ENCODE peak calls at places on chromosomes 12 and 14, in seven cellular contexts. One of them, this sample, is unnamed.
A peak's percentile ranks its signal among the peaks of the same experiment; 100 is the strongest.

GRCh38 chr14:101083564-101084435 is 180.3 kb upstream of the RTL1 start:
- DNase-seq in OCI-LY7: no peak
- DNase-seq in A549: no peak
- DNase-seq in astrocyte of the spinal cord: no peak
- DNase-seq in heart left ventricle: no peak
- DNase-seq in right lobe of liver: no peak
- DNase-seq in IMR-90: no peak
- DNase-seq in this sample: peak; percentile 58

GRCh38 chr12:4353785-4354208 is 25.7 kb downstream of the FGF23 start:
- DNase-seq in OCI-LY7: peak; percentile 45
- DNase-seq in right lobe of liver: no peak
- DNase-seq in heart left ventricle: no peak
- DNase-seq in IMR-90: no peak
- DNase-seq in astrocyte of the spinal cord: peak; percentile 4
- DNase-seq in A549: no peak
- DNase-seq in this sample: no peak

GRCh38 chr14:69713976-69714716 is 52.8 kb upstream of the SRSF5 start:
- DNase-seq in right lobe of liver: no peak
- DNase-seq in astrocyte of the spinal cord: no peak
- DNase-seq in A549: no peak
- DNase-seq in OCI-LY7: no peak
- DNase-seq in IMR-90: no peak
- DNase-seq in heart left ventricle: no peak
- DNase-seq in this sample: no peak

GRCh38 chr14:92225731-92226130 is 97.2 kb upstream of the SLC24A4 start:
- DNase-seq in heart left ventricle: no peak
- DNase-seq in IMR-90: no peak
- DNase-seq in right lobe of liver: no peak
- DNase-seq in A549: no peak
- DNase-seq in astrocyte of the spinal cord: no peak
- DNase-seq in OCI-LY7: no peak
- DNase-seq in this sample: no peak

GRCh38 chr12:32454075-32454474 is 54.7 kb downstream of the FGD4 start:
- DNase-seq in A549: peak; percentile 47
- DNase-seq in heart left ventricle: no peak
- DNase-seq in astrocyte of the spinal cord: peak; percentile 78
- DNase-seq in IMR-90: peak; percentile 67
- DNase-seq in OCI-LY7: no peak
- DNase-seq in right lobe of liver: no peak
- DNase-seq in this sample: no peak

GRCh38 chr14:69708586-69709169 is 58.3 kb upstream of the SRSF5 start:
- DNase-seq in astrocyte of the spinal cord: no peak
- DNase-seq in OCI-LY7: peak; percentile 71
- DNase-seq in heart left ventricle: no peak
- DNase-seq in IMR-90: no peak
- DNase-seq in A549: no peak
- DNase-seq in right lobe of liver: no peak
- DNase-seq in this sample: no peak

GRCh38 chr12:17097674-17098073 is 491.7 kb upstream of the LMO3 start:
- DNase-seq in A549: no peak
- DNase-seq in heart left ventricle: no peak
- DNase-seq in astrocyte of the spinal cord: no peak
- DNase-seq in OCI-LY7: no peak
- DNase-seq in right lobe of liver: no peak
- DNase-seq in IMR-90: peak; percentile 3
- DNase-seq in this sample: no peak

GRCh38 chr14:96162265-96162664 is 42.4 kb upstream of the BDKRB2 start:
- DNase-seq in heart left ventricle: no peak
- DNase-seq in A549: no peak
- DNase-seq in OCI-LY7: no peak
- DNase-seq in IMR-90: peak; percentile 56
- DNase-seq in astrocyte of the spinal cord: no peak
- DNase-seq in right lobe of liver: no peak
- DNase-seq in this sample: no peak

GRCh38 chr14:92392726-92393125 is 69.8 kb downstream of the SLC24A4 start:
- DNase-seq in A549: no peak
- DNase-seq in heart left ventricle: no peak
- DNase-seq in right lobe of liver: no peak
- DNase-seq in IMR-90: no peak
- DNase-seq in OCI-LY7: no peak
- DNase-seq in astrocyte of the spinal cord: no peak
- DNase-seq in this sample: no peak

GRCh38 chr12:77493311-77493710 is 337.4 kb upstream of the NAV3 start:
- DNase-seq in right lobe of liver: no peak
- DNase-seq in A549: no peak
- DNase-seq in astrocyte of the spinal cord: no peak
- DNase-seq in OCI-LY7: no peak
- DNase-seq in IMR-90: no peak
- DNase-seq in heart left ventricle: peak; percentile 9
- DNase-seq in this sample: no peak

GRCh38 chr14:101098641-101099040 is 195.1 kb upstream of the RTL1 start:
- DNase-seq in A549: no peak
- DNase-seq in IMR-90: no peak
- DNase-seq in heart left ventricle: no peak
- DNase-seq in right lobe of liver: no peak
- DNase-seq in OCI-LY7: no peak
- DNase-seq in astrocyte of the spinal cord: no peak
- DNase-seq in this sample: no peak

GRCh38 chr12:88650715-88651114 is 70.4 kb upstream of the KITLG start:
- DNase-seq in right lobe of liver: no peak
- DNase-seq in IMR-90: peak; percentile 89
- DNase-seq in heart left ventricle: no peak
- DNase-seq in astrocyte of the spinal cord: peak; percentile 45
- DNase-seq in A549: no peak
- DNase-seq in OCI-LY7: no peak
- DNase-seq in this sample: no peak

GRCh38 chr14:22939684-22940083 is 10.5 kb upstream of the PRMT5 start:
- DNase-seq in A549: no peak
- DNase-seq in heart left ventricle: no peak
- DNase-seq in right lobe of liver: no peak
- DNase-seq in astrocyte of the spinal cord: peak; percentile 50
- DNase-seq in OCI-LY7: no peak
- DNase-seq in IMR-90: peak; percentile 86
- DNase-seq in this sample: no peak

GRCh38 chr12:15651381-15651780 is 137.8 kb downstream of the EPS8 start:
- DNase-seq in right lobe of liver: no peak
- DNase-seq in astrocyte of the spinal cord: no peak
- DNase-seq in IMR-90: no peak
- DNase-seq in heart left ventricle: no peak
- DNase-seq in A549: no peak
- DNase-seq in OCI-LY7: no peak
- DNase-seq in this sample: no peak

DNA sequence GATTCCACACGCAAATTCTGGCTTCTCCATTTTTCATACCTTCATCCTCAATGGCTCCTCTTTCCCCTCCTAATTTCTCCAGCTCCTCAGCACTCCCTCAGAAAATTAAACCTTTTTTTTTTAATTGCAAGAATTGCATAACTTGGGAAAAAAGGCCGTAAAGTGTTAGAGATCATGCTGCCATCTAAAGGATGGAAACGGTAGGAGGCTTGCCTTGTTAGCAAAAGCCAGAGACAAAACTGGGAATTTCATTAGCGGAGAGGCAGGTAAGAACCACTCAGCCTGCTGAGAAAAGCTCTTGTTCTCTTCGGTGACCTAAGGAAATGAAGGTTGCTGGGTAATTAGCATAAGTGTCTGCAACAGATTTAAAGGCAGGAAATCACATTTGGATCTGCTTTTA is 204.3 kb downstream of the AEBP2 start:
- DNase-seq in heart left ventricle: no peak
- DNase-seq in OCI-LY7: no peak
- DNase-seq in right lobe of liver: no peak
- DNase-seq in astrocyte of the spinal cord: peak; percentile 61
- DNase-seq in A549: peak; percentile 16
- DNase-seq in IMR-90: peak; percentile 68
- DNase-seq in this sample: no peak
- TF ChIP-seq CTCF in heart left ventricle: peak; percentile 23
- TF ChIP-seq CTCF in OCI-LY7: peak; percentile 47
- TF ChIP-seq CTCF in right lobe of liver: peak; percentile 41
- TF ChIP-seq CTCF in astrocyte of the spinal cord: peak; percentile 76
- TF ChIP-seq CTCF in A549: peak; percentile 54
- TF ChIP-seq CTCF in IMR-90: peak; percentile 70
- TF ChIP-seq CTCF in this sample: peak; percentile 89

GRCh38 chr14:102982852-102983470 is 60.5 kb downstream of the AMN start:
- DNase-seq in OCI-LY7: no peak
- DNase-seq in right lobe of liver: no peak
- DNase-seq in IMR-90: no peak
- DNase-seq in astrocyte of the spinal cord: no peak
- DNase-seq in A549: peak; percentile 28
- DNase-seq in heart left ventricle: no peak
- DNase-seq in this sample: no peak
- TF ChIP-seq CTCF in OCI-LY7: peak; percentile 14
- TF ChIP-seq CTCF in right lobe of liver: no peak
- TF ChIP-seq CTCF in IMR-90: no peak
- TF ChIP-seq CTCF in astrocyte of the spinal cord: no peak
- TF ChIP-seq CTCF in A549: no peak
- TF ChIP-seq CTCF in heart left ventricle: no peak
- TF ChIP-seq CTCF in this sample: peak; percentile 37

GRCh38 chr14:30238936-30239335 is 311.3 kb upstream of the PRKD1 start:
- DNase-seq in IMR-90: no peak
- DNase-seq in OCI-LY7: no peak
- DNase-seq in heart left ventricle: no peak
- DNase-seq in astrocyte of the spinal cord: no peak
- DNase-seq in right lobe of liver: no peak
- DNase-seq in A549: no peak
- DNase-seq in this sample: no peak

GRCh38 chr14:30243157-30243556 is 315.5 kb upstream of the PRKD1 start:
- DNase-seq in IMR-90: no peak
- DNase-seq in A549: no peak
- DNase-seq in OCI-LY7: no peak
- DNase-seq in right lobe of liver: no peak
- DNase-seq in heart left ventricle: no peak
- DNase-seq in astrocyte of the spinal cord: no peak
- DNase-seq in this sample: no peak

GRCh38 chr14:30240002-30240401 is 312.4 kb upstream of the PRKD1 start:
- DNase-seq in A549: no peak
- DNase-seq in right lobe of liver: no peak
- DNase-seq in astrocyte of the spinal cord: no peak
- DNase-seq in OCI-LY7: no peak
- DNase-seq in IMR-90: no peak
- DNase-seq in heart left ventricle: no peak
- DNase-seq in this sample: no peak

GRCh38 chr14:30242742-30243141 is 315.1 kb upstream of the PRKD1 start:
- DNase-seq in heart left ventricle: no peak
- DNase-seq in astrocyte of the spinal cord: no peak
- DNase-seq in IMR-90: no peak
- DNase-seq in right lobe of liver: no peak
- DNase-seq in A549: no peak
- DNase-seq in OCI-LY7: no peak
- DNase-seq in this sample: no peak

GRCh38 chr14:30240685-30241084 is 313.0 kb upstream of the PRKD1 start:
- DNase-seq in A549: no peak
- DNase-seq in astrocyte of the spinal cord: no peak
- DNase-seq in heart left ventricle: no peak
- DNase-seq in right lobe of liver: no peak
- DNase-seq in OCI-LY7: no peak
- DNase-seq in IMR-90: peak; percentile 37
- DNase-seq in this sample: no peak
- TF ChIP-seq CTCF in A549: no peak
- TF ChIP-seq CTCF in astrocyte of the spinal cord: no peak
- TF ChIP-seq CTCF in heart left ventricle: no peak
- TF ChIP-seq CTCF in right lobe of liver: no peak
- TF ChIP-seq CTCF in OCI-LY7: no peak
- TF ChIP-seq CTCF in IMR-90: no peak
- TF ChIP-seq CTCF in this sample: no peak

GRCh38 chr12:14554281-14555008 is 13.2 kb downstream of the PLBD1 start:
- DNase-seq in IMR-90: no peak
- DNase-seq in astrocyte of the spinal cord: no peak
- DNase-seq in OCI-LY7: no peak
- DNase-seq in A549: no peak
- DNase-seq in heart left ventricle: peak; percentile 88
- DNase-seq in right lobe of liver: peak; percentile 71
- DNase-seq in this sample: no peak
- TF ChIP-seq CTCF in IMR-90: no peak
- TF ChIP-seq CTCF in astrocyte of the spinal cord: no peak
- TF ChIP-seq CTCF in OCI-LY7: no peak
- TF ChIP-seq CTCF in A549: no peak
- TF ChIP-seq CTCF in heart left ventricle: no peak
- TF ChIP-seq CTCF in right lobe of liver: no peak
- TF ChIP-seq CTCF in this sample: peak; percentile 46

DNA sequence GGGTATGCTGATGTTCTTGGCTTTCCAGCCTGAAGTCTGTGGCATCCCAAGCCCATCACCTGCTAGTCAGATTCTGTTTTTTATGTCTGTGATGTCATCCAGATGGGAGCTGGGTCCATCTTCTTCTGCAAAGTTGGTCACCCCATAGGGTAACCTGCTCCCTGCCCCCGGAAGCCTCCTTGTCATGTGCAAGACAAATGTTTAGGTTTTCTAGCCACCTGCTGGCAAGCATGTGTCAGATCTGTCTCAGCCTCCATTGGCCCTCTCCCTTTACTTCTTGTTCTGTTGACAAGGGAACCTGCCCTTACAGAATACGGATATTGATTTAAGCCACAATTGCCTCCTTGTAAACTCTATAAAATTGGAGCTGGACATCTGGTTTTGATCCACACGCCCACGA is 7.4 kb downstream of the NTF3 start:
- DNase-seq in OCI-LY7: peak; percentile 64
- DNase-seq in IMR-90: peak; percentile 24
- DNase-seq in astrocyte of the spinal cord: no peak
- DNase-seq in A549: no peak
- DNase-seq in heart left ventricle: no peak
- DNase-seq in right lobe of liver: no peak
- DNase-seq in this sample: no peak
- TF ChIP-seq CTCF in OCI-LY7: peak; percentile 60
- TF ChIP-seq CTCF in IMR-90: no peak
- TF ChIP-seq CTCF in astrocyte of the spinal cord: peak; percentile 5
- TF ChIP-seq CTCF in A549: no peak
- TF ChIP-seq CTCF in heart left ventricle: no peak
- TF ChIP-seq CTCF in right lobe of liver: no peak
- TF ChIP-seq CTCF in this sample: peak; percentile 28

GRCh38 chr12:46046436-46046835 is 56.1 kb upstream of the SCAF11 start:
- DNase-seq in OCI-LY7: no peak
- DNase-seq in IMR-90: no peak
- DNase-seq in astrocyte of the spinal cord: no peak
- DNase-seq in A549: no peak
- DNase-seq in right lobe of liver: no peak
- DNase-seq in heart left ventricle: no peak
- DNase-seq in this sample: no peak

GRCh38 chr12:46043972-46044520 is 53.7 kb upstream of the SCAF11 start:
- DNase-seq in astrocyte of the spinal cord: no peak
- DNase-seq in A549: no peak
- DNase-seq in IMR-90: no peak
- DNase-seq in OCI-LY7: no peak
- DNase-seq in heart left ventricle: no peak
- DNase-seq in right lobe of liver: no peak
- DNase-seq in this sample: no peak

GRCh38 chr12:46050805-46051204 is 60.4 kb upstream of the SCAF11 start:
- DNase-seq in A549: no peak
- DNase-seq in right lobe of liver: no peak
- DNase-seq in IMR-90: no peak
- DNase-seq in OCI-LY7: no peak
- DNase-seq in astrocyte of the spinal cord: no peak
- DNase-seq in heart left ventricle: no peak
- DNase-seq in this sample: no peak

GRCh38 chr12:46049665-46050064 is 59.3 kb upstream of the SCAF11 start:
- DNase-seq in right lobe of liver: no peak
- DNase-seq in IMR-90: no peak
- DNase-seq in heart left ventricle: no peak
- DNase-seq in A549: no peak
- DNase-seq in astrocyte of the spinal cord: no peak
- DNase-seq in OCI-LY7: peak; percentile 11
- DNase-seq in this sample: no peak
- TF ChIP-seq CTCF in right lobe of liver: no peak
- TF ChIP-seq CTCF in IMR-90: peak; percentile 7
- TF ChIP-seq CTCF in heart left ventricle: no peak
- TF ChIP-seq CTCF in A549: no peak
- TF ChIP-seq CTCF in astrocyte of the spinal cord: no peak
- TF ChIP-seq CTCF in OCI-LY7: peak; percentile 43
- TF ChIP-seq CTCF in this sample: no peak